ENCODE peak calls at places on chromosomes 7 and 10, in eight cellular contexts. One of them, this sample, is unnamed.

GRCh38 chr10:133379152-133379800 is at the start of gene PAOX:
- DNase-seq in small intestine: peak
- DNase-seq in H1: peak
- DNase-seq in NCI-H1092 treated with DMSO at 0.1 percent for 48 hours: no peak
- DNase-seq in RPMI7951: peak
- DNase-seq in coronary artery: no peak
- DNase-seq in SW480: peak
- DNase-seq in hepatic stellate cell: peak
- DNase-seq in this sample: peak

GRCh38 chr10:33791295-33791694 is 456.8 kb upstream of the NRP1 start:
- DNase-seq in SW480: no peak
- DNase-seq in NCI-H1092 treated with DMSO at 0.1 percent for 48 hours: peak
- DNase-seq in RPMI7951: peak
- DNase-seq in small intestine: no peak
- DNase-seq in coronary artery: no peak
- DNase-seq in hepatic stellate cell: peak
- DNase-seq in H1: no peak
- DNase-seq in this sample: no peak

GRCh38 chr10:102310356-102311024 is 65.2 kb downstream of the GBF1 start:
- DNase-seq in coronary artery: no peak
- DNase-seq in H1: no peak
- DNase-seq in small intestine: peak
- DNase-seq in RPMI7951: peak
- DNase-seq in hepatic stellate cell: peak
- DNase-seq in SW480: no peak
- DNase-seq in NCI-H1092 treated with DMSO at 0.1 percent for 48 hours: no peak
- DNase-seq in this sample: no peak

GRCh38 chr7:156725074-156725473 is 84.5 kb downstream of the RNF32 start:
- DNase-seq in small intestine: no peak
- DNase-seq in SW480: no peak
- DNase-seq in NCI-H1092 treated with DMSO at 0.1 percent for 48 hours: peak
- DNase-seq in RPMI7951: no peak
- DNase-seq in coronary artery: no peak
- DNase-seq in H1: no peak
- DNase-seq in hepatic stellate cell: no peak
- DNase-seq in this sample: no peak

GRCh38 chr7:122132341-122132740 is 11.7 kb downstream of the AASS start:
- DNase-seq in SW480: peak
- DNase-seq in RPMI7951: peak
- DNase-seq in H1: no peak
- DNase-seq in small intestine: no peak
- DNase-seq in NCI-H1092 treated with DMSO at 0.1 percent for 48 hours: no peak
- DNase-seq in coronary artery: no peak
- DNase-seq in hepatic stellate cell: no peak
- DNase-seq in this sample: no peak

GRCh38 chr10:127424594-127425264 is 124.4 kb upstream of the NPS start:
- DNase-seq in H1: no peak
- DNase-seq in RPMI7951: peak
- DNase-seq in SW480: no peak
- DNase-seq in small intestine: no peak
- DNase-seq in coronary artery: no peak
- DNase-seq in hepatic stellate cell: no peak
- DNase-seq in NCI-H1092 treated with DMSO at 0.1 percent for 48 hours: no peak
- DNase-seq in this sample: no peak

GRCh38 chr10:83725567-83725966 is 413.7 kb upstream of the GHITM start:
- DNase-seq in NCI-H1092 treated with DMSO at 0.1 percent for 48 hours: no peak
- DNase-seq in small intestine: no peak
- DNase-seq in coronary artery: no peak
- DNase-seq in SW480: no peak
- DNase-seq in H1: no peak
- DNase-seq in RPMI7951: no peak
- DNase-seq in hepatic stellate cell: no peak
- DNase-seq in this sample: no peak

GRCh38 chr7:98992076-98992475 is 113.7 kb downstream of the TRRAP start:
- DNase-seq in H1: no peak
- DNase-seq in small intestine: no peak
- DNase-seq in coronary artery: peak
- DNase-seq in NCI-H1092 treated with DMSO at 0.1 percent for 48 hours: no peak
- DNase-seq in RPMI7951: no peak
- DNase-seq in SW480: no peak
- DNase-seq in hepatic stellate cell: no peak
- DNase-seq in this sample: peak

GRCh38 chr10:121862624-121863023 is 65.2 kb downstream of the ATE1 start:
- DNase-seq in RPMI7951: peak
- DNase-seq in coronary artery: no peak
- DNase-seq in hepatic stellate cell: no peak
- DNase-seq in SW480: no peak
- DNase-seq in NCI-H1092 treated with DMSO at 0.1 percent for 48 hours: no peak
- DNase-seq in H1: no peak
- DNase-seq in small intestine: no peak
- DNase-seq in this sample: no peak

GRCh38 chr10:99832439-99832838 is 50.0 kb downstream of the ABCC2 start:
- DNase-seq in H1: no peak
- DNase-seq in hepatic stellate cell: no peak
- DNase-seq in SW480: no peak
- DNase-seq in RPMI7951: no peak
- DNase-seq in small intestine: no peak
- DNase-seq in NCI-H1092 treated with DMSO at 0.1 percent for 48 hours: no peak
- DNase-seq in coronary artery: no peak
- DNase-seq in this sample: no peak

GRCh38 chr10:43395571-43396060 is 13.4 kb downstream of the HNRNPF start:
- DNase-seq in H1: no peak
- DNase-seq in RPMI7951: peak
- DNase-seq in NCI-H1092 treated with DMSO at 0.1 percent for 48 hours: no peak
- DNase-seq in coronary artery: no peak
- DNase-seq in SW480: no peak
- DNase-seq in small intestine: no peak
- DNase-seq in hepatic stellate cell: no peak
- DNase-seq in this sample: peak

GRCh38 chr7:15131661-15132060 is 229.1 kb upstream of the DGKB start:
- DNase-seq in coronary artery: no peak
- DNase-seq in small intestine: no peak
- DNase-seq in H1: no peak
- DNase-seq in SW480: no peak
- DNase-seq in hepatic stellate cell: no peak
- DNase-seq in RPMI7951: no peak
- DNase-seq in NCI-H1092 treated with DMSO at 0.1 percent for 48 hours: no peak
- DNase-seq in this sample: no peak

GRCh38 chr10:43202224-43202656 is 64.0 kb downstream of the CSGALNACT2 start:
- DNase-seq in hepatic stellate cell: peak
- DNase-seq in RPMI7951: no peak
- DNase-seq in small intestine: peak
- DNase-seq in NCI-H1092 treated with DMSO at 0.1 percent for 48 hours: no peak
- DNase-seq in H1: peak
- DNase-seq in SW480: no peak
- DNase-seq in coronary artery: peak
- DNase-seq in this sample: peak